ENCODE peak calls at places on chromosomes 13 and 19, in eight cellular contexts. L is heart left ventricle, B is ascending aorta, E is transverse colon, M is breast epithelium, P is psoas muscle, C is PC-3, X is ovary. Y is an unnamed sample.

GRCh38 chr19:15216363-15216762 is 15.6 kb upstream of the NOTCH3 start:
- DNase-seq in L (no peak), B (no peak), E (no peak), M (no peak), P (no peak), C (peak; percentile 80), X (no peak), Y (no peak)

GRCh38 chr13:22561581-22561980 is 619.2 kb upstream of the SGCG start:
- DNase-seq in L (no peak), B (no peak), E (no peak), M (no peak), P (no peak), C (no peak), X (no peak), Y (no peak)

GRCh38 chr19:29516821-29517395 is 8.9 kb upstream of the VSTM2B start:
- DNase-seq in L (peak; percentile 10), B (no peak), E (no peak), M (no peak), P (peak; percentile 8), C (no peak), X (no peak), Y (no peak)

GRCh38 chr19:52527954-52528326 is 472 bp downstream of the ZNF808 start:
- DNase-seq in L (peak; percentile 30), B (no peak), E (peak; percentile 10), M (no peak), P (peak; percentile 49), C (no peak), X (peak; percentile 24), Y (peak; percentile 55)

GRCh38 chr19:54469496-54469934 is 3.6 kb downstream of the CDC42EP5 start:
- DNase-seq in L (peak; percentile 86), B (no peak), E (peak; percentile 76), M (no peak), P (peak; percentile 79), C (no peak), X (peak; percentile 34), Y (no peak)

GRCh38 chr13:44218501-44219240 is 155.0 kb upstream of the SERP2 start:
- DNase-seq in L (peak; percentile 68), B (peak; percentile 37), E (peak; percentile 60), M (peak; percentile 57), P (peak; percentile 84), C (peak; percentile 67), X (peak; percentile 54), Y (peak; percentile 74)

GRCh38 chr13:102696465-102696864 is 1.6 kb upstream of the METTL21C start:
- DNase-seq in L (no peak), B (no peak), E (no peak), M (no peak), P (no peak), C (no peak), X (no peak), Y (no peak)

GRCh38 chr19:58346961-58347929 is 6.0 kb downstream of the A1BG start:
- DNase-seq in L (peak; percentile 44), B (no peak), E (peak; percentile 69), M (peak; percentile 42), P (peak; percentile 73), C (no peak), X (no peak), Y (no peak)

GRCh38 chr13:39663508-39663907 is 8.0 kb downstream of the COG6 start:
- DNase-seq in L (no peak), B (no peak), E (no peak), M (no peak), P (no peak), C (no peak), X (no peak), Y (no peak)

GRCh38 chr13:107992542-107992941 is 222.8 kb downstream of the LIG4 start:
- DNase-seq in L (no peak), B (no peak), E (no peak), M (no peak), P (no peak), C (peak; percentile 44), X (no peak), Y (no peak)

GRCh38 chr13:51637852-51638496 is 53.7 kb downstream of the WDFY2 start:
- DNase-seq in L (no peak), B (no peak), E (no peak), M (no peak), P (no peak), C (no peak), X (no peak), Y (no peak)

GRCh38 chr19:13150919-13151604 is 851 bp downstream of the IER2 start:
- DNase-seq in L (peak; percentile 48), B (no peak), E (no peak), M (peak; percentile 48), P (no peak), C (no peak), X (peak; percentile 68), Y (peak; percentile 67)

DNA sequence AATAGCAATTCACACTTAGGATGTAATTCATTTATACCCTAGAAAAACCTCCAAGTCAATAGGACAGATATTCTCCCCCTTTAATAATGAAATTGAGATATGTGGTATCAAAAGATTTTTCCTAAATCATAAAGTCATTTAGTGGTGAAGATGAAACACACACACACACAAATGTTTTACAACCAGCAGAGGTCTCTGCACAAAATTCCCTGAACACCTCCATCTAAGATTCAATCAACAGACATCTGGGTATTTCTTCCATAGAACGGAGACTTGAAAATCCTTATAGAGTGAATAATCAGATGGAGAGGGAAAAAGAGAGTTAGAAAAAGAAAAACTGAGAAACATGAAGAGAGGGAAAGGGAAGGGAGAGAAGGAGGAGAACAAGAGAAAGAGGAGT is 52.8 kb downstream of the MYCBP2 start:
- DNase-seq in L (no peak), B (no peak), E (no peak), M (no peak), P (no peak), C (no peak), X (no peak), Y (no peak)
- TF ChIP-seq CTCF in L (peak; percentile 27), B (no peak), E (no peak), M (no peak), P (no peak), C (peak; percentile 31), X (no peak), Y (peak; percentile 12)

DNA sequence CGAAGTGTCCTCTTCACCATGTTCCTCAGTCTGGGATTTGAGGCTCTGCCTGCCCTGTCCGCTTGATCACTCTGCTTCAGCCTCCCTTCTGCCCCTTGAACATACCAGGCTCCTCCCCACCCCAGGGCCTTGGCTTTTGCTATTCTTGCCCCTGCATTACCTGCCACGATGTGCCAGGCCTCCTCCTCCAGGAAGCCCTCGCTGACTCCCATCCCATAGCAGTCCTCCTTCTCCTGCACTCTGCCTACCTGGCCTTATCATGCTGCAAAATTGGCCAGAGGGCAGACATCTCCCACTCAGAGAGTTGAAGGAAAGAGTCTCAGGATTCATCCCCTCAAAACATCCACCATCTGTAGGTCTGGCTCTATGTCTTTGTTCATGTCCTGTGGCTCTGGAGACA is 2.2 kb downstream of the YJEFN3 start:
- DNase-seq in L (no peak), B (no peak), E (no peak), M (no peak), P (no peak), C (no peak), X (no peak), Y (no peak)
- H3K36me3 ChIP-seq in L (peaks cover 3% of the 10 kb centered on the region), B (peaks cover 26% of the 10 kb centered on the region), E (no peaks in the 10 kb centered on the region), M (peaks cover 4% of the 10 kb centered on the region), P (peaks cover 36% of the 10 kb centered on the region), C (peaks cover 7% of the 10 kb centered on the region), X (no peaks in the 10 kb centered on the region), Y (peaks cover 4% of the 10 kb centered on the region)

GRCh38 chr13:29543230-29544215 is 52.0 kb downstream of the SLC7A1 start:
- DNase-seq in L (no peak), B (no peak), E (no peak), M (no peak), P (no peak), C (peak; percentile 6), X (no peak), Y (no peak)
- TF ChIP-seq CTCF in L (no peak), B (no peak), E (no peak), M (no peak), P (no peak), C (no peak), X (no peak), Y (no peak)

GRCh38 chr19:42233638-42234292 is 8.6 kb downstream of the GSK3A start:
- DNase-seq in L (no peak), B (no peak), E (no peak), M (no peak), P (no peak), C (no peak), X (no peak), Y (no peak)

GRCh38 chr19:42235181-42235580 is 7.2 kb downstream of the GSK3A start:
- DNase-seq in L (no peak), B (no peak), E (no peak), M (no peak), P (no peak), C (no peak), X (no peak), Y (no peak)

GRCh38 chr19:42232435-42232834 is 10.0 kb downstream of the GSK3A start:
- DNase-seq in L (no peak), B (no peak), E (no peak), M (no peak), P (no peak), C (no peak), X (no peak), Y (no peak)

GRCh38 chr19:42234364-42234763 is 8.0 kb downstream of the GSK3A start:
- DNase-seq in L (no peak), B (no peak), E (no peak), M (no peak), P (no peak), C (no peak), X (no peak), Y (no peak)

GRCh38 chr19:42233106-42233505 is 9.3 kb downstream of the GSK3A start:
- DNase-seq in L (no peak), B (no peak), E (no peak), M (no peak), P (no peak), C (no peak), X (no peak), Y (no peak)
- H3K36me3 ChIP-seq in L (no peaks in the 10 kb centered on the region), B (peaks cover 78% of the 10 kb centered on the region), E (no peaks in the 10 kb centered on the region), M (peaks cover 10% of the 10 kb centered on the region), P (peaks cover 99% of the 10 kb centered on the region), C (no peaks in the 10 kb centered on the region), X (no peaks in the 10 kb centered on the region), Y (peaks cover 7% of the 10 kb centered on the region)